ENCODE peak calls at places on chromosomes 11 and 22, in five cellular contexts. Z is right lobe of liver, Y is A549, L is stomach, H is adrenal gland. E is an unnamed sample.

GRCh38 chr22:19853879-19854777 is 546 bp downstream of the GNB1L start:
- DNase-seq in H (peak), Z (peak), L (peak), Y (no peak), E (peak)

GRCh38 chr11:32099516-32099915 is 8.6 kb downstream of the RCN1 start:
- DNase-seq in Y (no peak), Z (no peak), L (no peak), H (no peak), E (no peak)

GRCh38 chr11:9160166-9160565 is 68.8 kb upstream of the SCUBE2 start:
- DNase-seq in L (no peak), Z (no peak), Y (no peak), H (no peak), E (no peak)

GRCh38 chr11:59862252-59862651 is 4.0 kb downstream of the TCN1 start:
- DNase-seq in Z (no peak), Y (no peak), L (no peak), H (no peak), E (no peak)

GRCh38 chr11:57735655-57736298 is 5.5 kb upstream of the SELENOH start:
- DNase-seq in H (no peak), Y (no peak), L (no peak), Z (no peak), E (no peak)

GRCh38 chr11:50170115-50170514 is 137.4 kb downstream of the OR4C45 start:
- DNase-seq in Z (no peak), L (no peak), Y (no peak), H (no peak), E (no peak)

GRCh38 chr11:65640483-65641207 is 2.7 kb downstream of the SIPA1 start:
- DNase-seq in Y (no peak), Z (peak), H (peak), L (peak), E (no peak)

GRCh38 chr11:19039409-19039808 is 21.1 kb downstream of the MRGPRX2 start:
- DNase-seq in H (no peak), Y (no peak), Z (no peak), L (no peak), E (no peak)

GRCh38 chr11:32172771-32173170 is 81.9 kb downstream of the RCN1 start:
- DNase-seq in Z (no peak), Y (no peak), H (no peak), L (peak), E (no peak)

GRCh38 chr22:37896181-37896592 is 9.9 kb upstream of the MICALL1 start:
- DNase-seq in H (no peak), Y (no peak), Z (no peak), L (peak), E (peak)

GRCh38 chr11:57379732-57380131 is 1.2 kb downstream of the PRG3 start:
- DNase-seq in L (no peak), Z (no peak), H (no peak), Y (no peak), E (no peak)

GRCh38 chr22:23286296-23286695 is 106.0 kb downstream of the BCR start:
- DNase-seq in Z (no peak), L (no peak), H (no peak), Y (no peak), E (no peak)

GRCh38 chr11:3022300-3022967 is 30.3 kb upstream of the NAP1L4 start:
- DNase-seq in L (no peak), Z (no peak), Y (no peak), H (no peak), E (no peak)

GRCh38 chr22:45263790-45264269 is 20.9 kb upstream of the UPK3A start:
- DNase-seq in Z (peak), H (peak), Y (peak), L (peak), E (peak)

GRCh38 chr11:12680246-12680939 is 6.2 kb downstream of the TEAD1 start:
- DNase-seq in Y (no peak), L (peak), Z (no peak), H (no peak), E (peak)

GRCh38 chr22:41140365-41140957 is 48.1 kb downstream of the EP300 start:
- DNase-seq in L (no peak), Y (no peak), Z (no peak), H (peak), E (no peak)

GRCh38 chr11:16758382-16759024 is 20.1 kb downstream of the C11orf58 start:
- DNase-seq in Y (no peak), Z (no peak), H (no peak), L (no peak), E (no peak)

GRCh38 chr11:89441606-89442005 is 49.6 kb downstream of the NOX4 start:
- DNase-seq in Z (no peak), H (no peak), L (no peak), Y (no peak), E (no peak)

GRCh38 chr11:74672956-74673895 is 58.0 kb downstream of the CHRDL2 start:
- DNase-seq in L (peak), H (peak), Y (peak), Z (peak), E (no peak)

GRCh38 chr11:19848219-19848618 is 135.6 kb downstream of the NAV2 start:
- DNase-seq in Z (no peak), Y (no peak), H (no peak), L (no peak), E (no peak)

GRCh38 chr11:32029721-32030120 is 61.2 kb upstream of the RCN1 start:
- DNase-seq in H (no peak), L (no peak), Z (no peak), Y (no peak), E (no peak)

GRCh38 chr22:45512363-45512762 is 9.7 kb downstream of the FBLN1 start:
- DNase-seq in Y (no peak), H (no peak), Z (no peak), L (no peak), E (no peak)

GRCh38 chr11:28735511-28735910 is 627.3 kb downstream of the METTL15 start:
- DNase-seq in L (no peak), H (no peak), Z (no peak), Y (no peak), E (no peak)

GRCh38 chr11:2211113-2211971 is 39.7 kb upstream of the TH start:
- DNase-seq in Z (peak), L (peak), Y (no peak), H (peak), E (no peak)

GRCh38 chr11:122784325-122785155 is 53.8 kb upstream of the CRTAM start:
- DNase-seq in Z (no peak), H (peak), Y (no peak), L (no peak), E (no peak)

GRCh38 chr11:133984828-133985227 is 28.1 kb upstream of the IGSF9B start:
- DNase-seq in H (no peak), Y (no peak), L (no peak), Z (no peak), E (no peak)

GRCh38 chr11:33514079-33514690 is 186.4 kb downstream of the C11orf91 start:
- DNase-seq in Z (no peak), H (no peak), Y (no peak), L (no peak), E (no peak)

GRCh38 chr11:60170566-60170965 is 12.3 kb downstream of the MS4A6A start:
- DNase-seq in L (no peak), Y (no peak), H (no peak), Z (no peak), E (no peak)

GRCh38 chr11:111539426-111540113 is 950 bp upstream of the LAYN start:
- DNase-seq in Z (no peak), H (no peak), Y (no peak), L (no peak), E (no peak)

GRCh38 chr11:103682318-103683184 is 353.9 kb upstream of the DDI1 start:
- DNase-seq in L (peak), Z (peak), H (peak), Y (peak), E (no peak)

GRCh38 chr11:69218946-69219720 is 63.4 kb downstream of the SMIM38 start:
- DNase-seq in Z (no peak), L (peak), H (no peak), Y (no peak), E (no peak)

GRCh38 chr22:33519140-33519973 is 400.9 kb downstream of the LARGE1 start:
- DNase-seq in Y (peak), H (peak), Z (no peak), L (no peak), E (no peak)

GRCh38 chr11:107017433-107018227 is 646 bp downstream of the GUCY1A2 start:
- DNase-seq in H (peak), L (no peak), Z (peak), Y (peak), E (peak)

GRCh38 chr22:23216331-23217170 is 36.2 kb downstream of the BCR start:
- DNase-seq in H (no peak), Y (no peak), Z (peak), L (no peak), E (peak)

GRCh38 chr11:126362879-126363655 is 7.6 kb downstream of the ST3GAL4 start:
- DNase-seq in L (no peak), Z (no peak), H (no peak), Y (no peak), E (no peak)

GRCh38 chr11:126363706-126364245 is 8.3 kb downstream of the ST3GAL4 start:
- DNase-seq in H (no peak), L (no peak), Z (no peak), Y (no peak), E (no peak)

GRCh38 chr11:126361400-126361799 is 5.9 kb downstream of the ST3GAL4 start:
- DNase-seq in H (no peak), Z (no peak), Y (no peak), L (no peak), E (no peak)

GRCh38 chr11:126370016-126370415 is 14.5 kb downstream of the ST3GAL4 start:
- DNase-seq in Y (no peak), Z (no peak), H (no peak), L (no peak), E (no peak)

GRCh38 chr11:126366064-126366822 is 10.8 kb downstream of the ST3GAL4 start:
- DNase-seq in Y (no peak), Z (no peak), H (peak), L (no peak), E (no peak)
- TF ChIP-seq POLR2A in Y (no peak), Z (no peak), H (no peak), L (no peak), E (no peak)

GRCh38 chr11:35362571-35362980 is 56.8 kb downstream of the SLC1A2 start:
- DNase-seq in Z (no peak), H (no peak), Y (no peak), L (no peak), E (no peak)
- TF ChIP-seq CTCF in Z (no peak), H (no peak), Y (no peak), L (no peak), E (no peak)

DNA sequence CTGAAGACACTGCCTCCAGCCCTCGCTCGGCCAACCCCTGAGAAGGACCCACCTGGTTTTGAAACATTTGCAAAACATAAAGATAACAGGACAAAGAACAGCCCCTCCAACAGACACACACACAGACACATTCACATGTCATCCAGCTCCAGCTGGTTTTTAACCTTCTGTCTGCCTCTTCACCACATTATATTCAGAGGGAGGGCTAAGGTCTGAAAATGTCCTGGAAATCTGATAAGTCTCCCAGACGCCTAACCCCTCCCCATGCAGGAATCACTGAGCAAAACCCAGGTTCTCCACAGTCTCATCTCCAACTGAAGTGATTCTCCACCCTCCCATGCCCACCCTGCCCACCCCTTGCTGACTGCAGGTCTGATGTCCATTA is 29.4 kb downstream of the PACSIN2 start:
- DNase-seq in H (no peak), Y (no peak), Z (no peak), L (no peak), E (no peak)
- TF ChIP-seq POLR2A in H (no peak), Y (no peak), Z (no peak), L (no peak), E (no peak)

DNA sequence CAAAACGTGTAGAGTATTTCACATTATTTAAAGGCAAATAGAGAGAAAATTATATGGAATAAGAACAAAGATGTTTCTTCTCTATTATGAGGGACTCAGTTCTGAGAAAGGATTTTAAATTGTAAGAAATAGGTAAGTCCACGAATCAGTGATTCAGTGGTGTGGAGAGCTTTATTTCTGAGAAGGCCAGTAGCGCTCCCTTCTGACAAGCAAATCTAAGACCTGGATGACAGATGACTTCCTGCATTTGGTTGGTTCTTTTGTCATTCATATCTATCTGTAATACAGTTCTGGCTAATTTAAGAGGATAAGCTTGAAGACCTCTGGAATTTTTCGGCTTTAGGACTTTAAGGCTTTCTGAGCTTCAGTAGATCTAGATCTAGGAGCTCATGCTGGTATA is 7.0 kb downstream of the CD3E start:
- DNase-seq in Z (no peak), L (no peak), H (no peak), Y (no peak), E (no peak)
- TF ChIP-seq CTCF in Z (no peak), L (no peak), H (no peak), Y (no peak), E (no peak)

DNA sequence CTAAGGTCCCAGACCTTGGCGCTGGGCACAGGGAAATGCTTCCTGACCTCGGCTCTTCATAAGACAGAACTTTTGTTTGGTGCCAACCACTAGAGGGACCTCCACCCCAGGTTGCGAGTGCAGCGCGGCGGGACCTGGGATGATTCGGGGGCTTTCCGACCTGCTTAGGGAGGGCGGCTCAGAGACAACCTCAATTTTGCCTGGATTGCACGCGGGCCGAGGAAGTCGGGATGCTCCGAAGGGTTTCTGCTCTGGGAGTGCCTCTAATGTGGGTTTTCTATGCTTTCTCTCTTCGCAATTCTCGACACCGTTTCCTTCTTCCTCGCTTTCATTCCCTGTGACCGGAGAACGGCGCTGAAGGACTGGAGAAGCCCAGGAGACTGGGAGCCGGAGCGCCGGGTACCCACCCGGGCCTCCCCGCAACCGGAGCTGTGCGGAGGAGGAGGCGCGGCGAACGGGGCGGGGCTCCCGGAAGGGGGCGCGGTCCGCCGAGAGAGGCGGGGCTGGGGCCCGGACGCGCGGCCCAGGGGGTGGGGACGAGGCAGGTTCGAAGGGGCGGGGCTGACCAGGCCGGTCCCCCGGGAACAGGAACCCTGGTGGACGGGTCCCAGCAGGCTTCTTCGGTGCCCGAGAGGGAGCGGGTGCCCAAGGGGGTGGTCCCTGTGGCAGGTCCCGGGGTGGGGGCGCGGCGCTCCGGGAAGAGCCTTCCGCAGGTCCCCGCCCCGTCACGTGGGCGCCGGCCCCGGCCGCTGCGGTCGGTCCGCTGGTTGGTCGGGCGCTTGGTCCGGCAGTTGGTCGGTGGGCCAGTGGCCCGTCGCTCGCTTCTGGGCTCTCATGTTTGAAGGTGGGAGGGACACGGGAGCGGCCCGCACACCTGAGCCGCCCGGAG is at the start of gene PPFIBP2:
- DNase-seq in L (peak), Y (peak), Z (peak), H (peak), E (peak)
- TF ChIP-seq POLR2A in L (no peak), Y (no peak), Z (peak), H (peak), E (no peak)

E was measured in Peyer's patch.